ENCODE peak calls at places on chromosome 6, in five cellular contexts. W is PC-9, I is esophagus squamous epithelium, L is cardiac fibroblast, S is HFF-Myc. M is an unnamed sample.

GRCh38 chr6:1792989-1793388 is 183.3 kb downstream of the FOXC1 start:
- DNase-seq in L (peak), I (no peak), S (no peak), W (no peak), M (peak)

GRCh38 chr6:16432075-16433032 is 194.0 kb downstream of the GMPR start:
- DNase-seq in L (peak), W (no peak), S (no peak), I (no peak), M (no peak)

GRCh38 chr6:37174515-37175331 is 4.8 kb downstream of the PIM1 start:
- DNase-seq in W (no peak), I (no peak), S (no peak), L (no peak), M (no peak)

GRCh38 chr6:30555428-30556005 is 772 bp downstream of the GNL1 start:
- DNase-seq in L (peak), W (no peak), S (no peak), I (peak), M (peak)

GRCh38 chr6:170102038-170102437 is 188.8 kb downstream of the DLL1 start:
- DNase-seq in S (no peak), L (no peak), W (no peak), I (no peak), M (peak)

GRCh38 chr6:22917344-22917743 is 348.0 kb downstream of the HDGFL1 start:
- DNase-seq in S (no peak), I (no peak), W (no peak), L (no peak), M (no peak)

GRCh38 chr6:119524410-119524809 is 174.8 kb upstream of the MAN1A1 start:
- DNase-seq in S (no peak), W (no peak), I (no peak), L (no peak), M (no peak)

GRCh38 chr6:158869010-158869603 is 49.9 kb upstream of the EZR start:
- DNase-seq in L (no peak), I (no peak), W (peak), S (no peak), M (no peak)

GRCh38 chr6:112357801-112358200 is 10.7 kb downstream of the RFPL4B start:
- DNase-seq in I (no peak), W (no peak), S (no peak), L (peak), M (no peak)

GRCh38 chr6:117477988-117478852 is 4.3 kb upstream of the DCBLD1 start:
- DNase-seq in S (no peak), I (no peak), L (peak), W (no peak), M (peak)

GRCh38 chr6:161618816-161619454 is 345.1 kb upstream of the AGPAT4 start:
- DNase-seq in W (no peak), L (peak), I (no peak), S (peak), M (peak)

GRCh38 chr6:139855741-139856206 is 481.3 kb upstream of the CITED2 start:
- DNase-seq in S (no peak), L (peak), I (no peak), W (no peak), M (no peak)

GRCh38 chr6:168574699-168575195 is 133.8 kb downstream of the SMOC2 start:
- DNase-seq in L (peak), W (no peak), S (no peak), I (no peak), M (peak)

GRCh38 chr6:81751388-81752083 is 945 bp downstream of the TENT5A start:
- DNase-seq in S (no peak), L (peak), W (no peak), I (peak), M (peak)

GRCh38 chr6:9487128-9487527 is 927.7 kb downstream of the TFAP2A start:
- DNase-seq in I (no peak), W (no peak), S (no peak), L (no peak), M (no peak)

GRCh38 chr6:112618796-112619195 is 271.7 kb downstream of the RFPL4B start:
- DNase-seq in W (peak), L (peak), I (no peak), S (no peak), M (peak)

GRCh38 chr6:121755500-121755899 is 320.1 kb downstream of the GJA1 start:
- DNase-seq in S (no peak), L (peak), I (no peak), W (no peak), M (no peak)

GRCh38 chr6:129098061-129098553 is 215.2 kb downstream of the LAMA2 start:
- DNase-seq in I (no peak), S (no peak), L (no peak), W (no peak), M (no peak)

GRCh38 chr6:97068211-97068610 is 143.7 kb downstream of the KLHL32 start:
- DNase-seq in I (no peak), S (no peak), W (no peak), L (peak), M (no peak)

GRCh38 chr6:7726416-7727149 is 684 bp downstream of the BMP6 start:
- DNase-seq in S (no peak), I (no peak), W (no peak), L (peak), M (peak)

GRCh38 chr6:12174878-12175277 is 115.3 kb upstream of the EDN1 start:
- DNase-seq in L (peak), I (no peak), S (no peak), W (peak), M (no peak)

GRCh38 chr6:788058-788457 is 95.1 kb upstream of the EXOC2 start:
- DNase-seq in I (no peak), W (no peak), S (no peak), L (no peak), M (no peak)

GRCh38 chr6:162409986-162410715 is 317.4 kb downstream of the PRKN start:
- DNase-seq in S (no peak), I (no peak), L (no peak), W (no peak), M (peak)

GRCh38 chr6:54586251-54586650 is 260.3 kb upstream of the FAM83B start:
- DNase-seq in S (no peak), L (peak), I (no peak), W (no peak), M (no peak)

GRCh38 chr6:31690231-31691077 is 9.6 kb upstream of the LY6G5C start:
- DNase-seq in I (no peak), L (no peak), S (no peak), W (no peak), M (no peak)

GRCh38 chr6:157728183-157728881 is 94.7 kb upstream of the SNX9 start:
- DNase-seq in W (no peak), L (no peak), S (no peak), I (no peak), M (no peak)

DNA sequence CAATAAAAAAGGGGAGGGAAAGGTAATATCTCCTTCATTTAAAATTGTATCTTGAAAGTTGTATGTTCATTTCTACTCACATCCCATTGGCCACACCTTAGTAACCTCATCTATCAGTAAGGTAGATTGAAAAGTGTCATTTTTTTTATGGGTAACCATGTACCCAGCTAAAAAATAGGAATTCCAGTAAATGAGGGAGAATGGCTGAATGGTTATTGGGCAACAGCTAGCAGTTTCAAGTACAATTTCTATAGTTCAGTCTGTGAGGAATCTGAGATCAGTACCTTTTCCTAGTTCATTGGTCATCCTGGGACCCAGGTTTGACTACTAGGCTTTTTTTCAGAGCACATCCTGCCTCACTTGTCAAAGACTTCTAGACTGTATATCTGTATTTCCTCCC is 28.3 kb downstream of the PHF3 start:
- DNase-seq in S (no peak), W (no peak), I (no peak), L (peak), M (no peak)
- H3K4me3 ChIP-seq in S (no peak), W (no peak), I (no peak), L (no peak), M (no peak)

GRCh38 chr6:156509496-156509895 is 267.7 kb upstream of the ARID1B start:
- DNase-seq in S (no peak), L (no peak), I (no peak), W (no peak), M (no peak)
- H3K4me3 ChIP-seq in S (no peak), L (no peak), I (no peak), W (no peak), M (no peak)

DNA sequence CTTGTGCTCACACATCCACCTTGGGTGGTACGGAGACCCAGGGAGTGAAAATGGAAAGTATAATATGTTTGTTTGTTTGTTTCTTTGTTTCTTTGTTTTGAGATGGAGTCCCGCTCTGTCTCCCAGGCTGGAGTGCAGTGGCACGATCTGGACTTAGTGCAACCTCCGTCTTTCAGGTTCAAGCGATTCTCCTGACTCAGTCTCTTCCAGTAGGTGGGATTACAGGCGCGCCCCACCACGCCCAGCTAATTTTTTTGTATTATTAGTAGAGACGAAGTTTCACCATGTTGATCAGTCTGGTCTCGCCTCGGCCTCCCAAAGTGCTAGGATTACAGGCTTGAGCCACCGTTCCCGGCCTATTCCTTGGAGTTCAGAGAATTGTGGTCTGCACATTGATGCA is 115.4 kb downstream of the TRIM27 start:
- DNase-seq in W (no peak), S (no peak), L (no peak), I (no peak), M (no peak)
- H3K4me3 ChIP-seq in W (peak), S (peak), L (no peak), I (no peak), M (peak)

DNA sequence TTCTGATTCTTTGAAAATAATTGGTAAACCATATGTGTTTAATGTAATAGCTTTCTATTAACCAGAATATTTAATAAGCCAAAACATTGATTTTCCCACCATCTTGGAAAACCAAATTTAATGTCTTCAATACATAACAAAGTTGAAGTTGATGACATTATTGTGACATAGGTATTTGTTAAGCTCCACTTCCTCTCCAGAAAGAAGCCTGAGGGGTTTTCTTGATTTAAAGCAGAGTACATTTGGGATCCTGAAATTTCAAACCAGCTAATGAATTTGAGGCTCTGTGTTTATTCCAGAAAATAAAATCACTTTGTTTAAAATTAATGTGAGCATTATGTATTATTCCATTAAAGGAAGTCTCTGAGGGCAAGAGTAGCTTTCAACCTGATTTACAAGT is 106.3 kb downstream of the PERP start:
- DNase-seq in W (peak), L (no peak), S (no peak), I (no peak), M (no peak)
- H3K4me3 ChIP-seq in W (no peak), L (no peak), S (no peak), I (no peak), M (no peak)

GRCh38 chr6:166850677-166851076 is 105.7 kb downstream of the RNASET2 start:
- DNase-seq in S (no peak), I (no peak), W (no peak), L (no peak), M (no peak)
- H3K4me3 ChIP-seq in S (no peak), I (no peak), W (no peak), L (no peak), M (no peak)

DNA sequence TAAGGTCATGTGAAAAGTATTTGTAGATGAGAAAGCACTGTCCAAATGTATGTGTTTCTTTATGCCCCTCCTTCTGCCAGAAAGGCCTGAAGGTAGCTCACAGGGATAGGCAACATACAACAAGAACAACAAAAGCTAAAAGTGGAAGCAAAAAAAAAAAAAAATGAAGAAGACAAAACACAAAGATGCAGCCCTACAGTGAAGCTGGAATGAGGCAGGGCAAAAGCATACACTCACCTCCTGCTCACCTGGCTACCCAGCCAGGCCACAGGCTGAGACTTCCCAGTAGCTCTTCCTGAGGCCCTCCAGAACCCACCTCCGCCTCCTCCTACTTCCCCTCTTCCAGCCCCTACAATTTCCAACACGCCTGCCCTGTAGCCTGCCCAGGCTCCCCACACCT is 2.4 kb downstream of the UNC5CL start:
- DNase-seq in W (no peak), I (no peak), S (no peak), L (no peak), M (no peak)
- H3K4me3 ChIP-seq in W (no peak), I (no peak), S (no peak), L (no peak), M (no peak)

DNA sequence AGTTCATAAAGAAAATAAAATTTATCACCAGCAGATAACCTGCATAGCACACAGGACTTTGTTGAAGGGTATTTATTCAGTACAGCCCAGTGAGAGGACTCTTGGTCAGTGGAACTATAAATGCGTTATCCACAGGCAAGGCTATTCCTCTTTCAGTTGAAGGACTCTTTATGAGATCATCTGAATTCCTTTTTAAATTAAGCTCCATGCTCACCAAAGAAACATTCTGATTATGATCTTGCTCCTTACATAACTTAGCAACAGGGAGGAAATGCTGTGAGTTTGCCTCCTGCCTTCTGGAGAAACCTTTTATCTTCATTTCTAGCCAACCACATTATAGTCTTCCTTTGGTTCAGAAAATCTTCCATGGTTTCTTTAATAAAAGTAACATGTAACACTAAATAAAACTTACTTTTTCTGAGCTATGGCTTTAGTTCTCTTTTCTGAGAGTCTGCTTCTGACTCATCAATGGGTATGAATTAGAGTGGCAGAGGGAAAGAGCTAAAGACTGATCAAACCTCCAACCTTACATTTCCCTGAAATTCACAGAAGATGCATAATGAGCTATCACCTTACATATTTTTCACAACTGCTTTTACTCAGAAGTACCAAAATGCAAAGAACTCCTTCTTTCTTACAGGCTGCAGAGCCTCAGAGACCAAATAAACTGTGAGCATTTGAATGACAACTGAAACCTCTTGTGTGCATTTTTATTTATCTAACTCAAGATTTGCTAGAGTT is 267.2 kb downstream of the ADGRG6 start:
- DNase-seq in L (peak), W (peak), S (no peak), I (no peak), M (no peak)
- H3K4me3 ChIP-seq in L (no peak), W (no peak), S (no peak), I (no peak), M (no peak)

GRCh38 chr6:134422426-134423231 is 104.7 kb upstream of the SGK1 start:
- DNase-seq in L (peak), I (no peak), W (peak), S (peak), M (no peak)

GRCh38 chr6:134424131-134424794 is 106.4 kb upstream of the SGK1 start:
- DNase-seq in L (peak), S (no peak), W (peak), I (no peak), M (no peak)

GRCh38 chr6:134426623-134427022 is 108.7 kb upstream of the SGK1 start:
- DNase-seq in S (no peak), W (no peak), L (no peak), I (no peak), M (no peak)

GRCh38 chr6:134425521-134426316 is 107.8 kb upstream of the SGK1 start:
- DNase-seq in S (no peak), W (no peak), I (no peak), L (peak), M (no peak)

DNA sequence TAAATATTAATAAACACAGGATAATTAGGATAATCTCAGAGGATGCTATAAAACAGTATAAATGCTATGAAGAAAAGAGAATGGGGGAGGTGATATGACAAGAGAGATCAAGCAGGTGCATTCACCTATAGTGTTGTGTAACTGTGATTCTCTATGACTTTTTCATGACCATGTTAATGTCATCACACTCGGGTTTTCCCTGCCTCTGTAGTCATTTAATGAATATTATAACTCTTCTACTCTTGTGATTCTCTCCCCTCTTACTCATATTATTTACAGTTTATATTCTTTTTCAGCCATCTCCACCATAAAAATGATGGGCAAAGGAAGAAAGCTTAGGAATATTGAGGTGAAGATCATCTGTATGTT is 106.9 kb upstream of the SGK1 start:
- DNase-seq in I (no peak), W (no peak), L (no peak), S (no peak), M (no peak)
- H3K4me3 ChIP-seq in I (no peak), W (no peak), L (no peak), S (no peak), M (no peak)

GRCh38 chr6:53058388-53058890 is 6.8 kb upstream of the FBXO9 start:
- DNase-seq in L (no peak), S (no peak), W (no peak), I (no peak), M (no peak)

GRCh38 chr6:53062369-53062639 is 2.9 kb upstream of the FBXO9 start:
- DNase-seq in L (no peak), I (no peak), S (no peak), W (no peak), M (no peak)

GRCh38 chr6:53055873-53056272 is 9.3 kb upstream of the FBXO9 start:
- DNase-seq in W (no peak), S (no peak), L (no peak), I (no peak), M (no peak)

GRCh38 chr6:53056273-53056672 is 8.9 kb upstream of the FBXO9 start:
- DNase-seq in S (no peak), L (no peak), W (no peak), I (no peak), M (no peak)

GRCh38 chr6:53059648-53060589 is 5.3 kb upstream of the FBXO9 start:
- DNase-seq in W (no peak), L (no peak), S (no peak), I (no peak), M (peak)
- H3K4me3 ChIP-seq in W (peak), L (peak), S (peak), I (peak), M (no peak)